ENCODE peak calls at places on chromosome 5, in seven cellular contexts. P is activated CD8-positive, alpha-beta memory T cell treated with anti-CD3 and anti-CD28 coated beads, Interleukin-2, amount 50 U/mL, for 4 hours; V is NCI-H1092; G is activated CD4-positive, alpha-beta T cell treated with anti-CD3 and anti-CD28 coated beads, Interleukin-2, amount 50 U/mL, for 1 hour; H is naive thymus-derived CD8-positive, alpha-beta T cell; K is RWPE1; W is left cardiac atrium. Z is an unnamed sample.

GRCh38 chr5:174045470-174046025 is at the start of gene NSG2:
- DNase-seq in K (peak; percentile 93), W (peak; percentile 84), G (no peak), P (no peak), V (peak; percentile 58), H (peak; percentile 6), Z (peak; percentile 91)

GRCh38 chr5:167478156-167478555 is 813.3 kb upstream of the WWC1 start:
- DNase-seq in V (no peak), W (no peak), G (no peak), K (no peak), H (no peak), P (no peak), Z (no peak)

GRCh38 chr5:137564475-137564961 is 65.4 kb upstream of the SPOCK1 start:
- DNase-seq in W (no peak), G (no peak), K (no peak), H (no peak), V (no peak), P (no peak), Z (no peak)

GRCh38 chr5:102090770-102091169 is 205.3 kb downstream of the SLCO4C1 start:
- DNase-seq in G (no peak), W (no peak), H (no peak), V (peak; percentile 6), P (no peak), K (no peak), Z (peak; percentile 31)

GRCh38 chr5:103617090-103617489 is 54.5 kb upstream of the NUDT12 start:
- DNase-seq in W (no peak), P (no peak), V (peak; percentile 31), H (no peak), G (no peak), K (no peak), Z (no peak)

GRCh38 chr5:154287136-154287535 is 96.6 kb downstream of the GALNT10 start:
- DNase-seq in H (no peak), K (peak; percentile 80), W (peak; percentile 33), G (no peak), V (no peak), P (no peak), Z (peak; percentile 88)

GRCh38 chr5:27038476-27038875 is at the start of gene CDH9:
- DNase-seq in H (no peak), V (no peak), K (no peak), W (no peak), G (no peak), P (no peak), Z (no peak)

GRCh38 chr5:151215546-151215880 is 8.4 kb downstream of the CCDC69 start:
- DNase-seq in W (no peak), K (no peak), V (no peak), H (no peak), P (no peak), G (no peak), Z (no peak)

GRCh38 chr5:63648376-63648775 is 313.9 kb downstream of the HTR1A start:
- DNase-seq in K (no peak), P (no peak), H (no peak), V (no peak), W (no peak), G (no peak), Z (no peak)

GRCh38 chr5:143501176-143501840 is 97.8 kb upstream of the NR3C1 start:
- DNase-seq in K (no peak), V (no peak), G (no peak), H (no peak), W (no peak), P (no peak), Z (no peak)

GRCh38 chr5:99449786-99450185 is 521.0 kb upstream of the CHD1 start:
- DNase-seq in H (no peak), K (no peak), G (no peak), P (no peak), W (no peak), V (no peak), Z (no peak)

GRCh38 chr5:73312146-73312871 is 136.3 kb downstream of the FOXD1 start:
- DNase-seq in V (no peak), H (no peak), W (peak; percentile 27), P (no peak), G (peak; percentile 7), K (no peak), Z (no peak)